ENCODE peak calls at places on chromosomes 3 and 15, in seven cellular contexts. One of them, this sample, is unnamed.

GRCh38 chr3:109137766-109138165 is 1.2 kb downstream of the C3orf85 start:
- DNase-seq in HCT116: no peak
- DNase-seq in GM23248: no peak
- DNase-seq in trophoblast cell: no peak
- DNase-seq in hepatocyte: no peak
- DNase-seq in mesenchymal stem cell: no peak
- DNase-seq in H1: no peak
- DNase-seq in this sample: no peak

GRCh38 chr3:186722457-186722856 is 5.3 kb downstream of the KNG1 start:
- DNase-seq in mesenchymal stem cell: peak; percentile 6
- DNase-seq in trophoblast cell: no peak
- DNase-seq in H1: peak; percentile 17
- DNase-seq in GM23248: peak; percentile 14
- DNase-seq in HCT116: peak; percentile 18
- DNase-seq in hepatocyte: no peak
- DNase-seq in this sample: no peak

GRCh38 chr3:160134454-160134853 is 90.8 kb upstream of the C3orf80 start:
- DNase-seq in GM23248: no peak
- DNase-seq in hepatocyte: no peak
- DNase-seq in trophoblast cell: peak; percentile 39
- DNase-seq in HCT116: peak; percentile 74
- DNase-seq in H1: no peak
- DNase-seq in mesenchymal stem cell: no peak
- DNase-seq in this sample: no peak

GRCh38 chr3:102177075-102177755 is 257.6 kb upstream of the ZPLD1 start:
- DNase-seq in GM23248: no peak
- DNase-seq in HCT116: no peak
- DNase-seq in trophoblast cell: peak; percentile 38
- DNase-seq in hepatocyte: no peak
- DNase-seq in mesenchymal stem cell: no peak
- DNase-seq in H1: no peak
- DNase-seq in this sample: peak; percentile 57

GRCh38 chr3:96831175-96831574 is 16.8 kb downstream of the EPHA6 start:
- DNase-seq in HCT116: no peak
- DNase-seq in hepatocyte: no peak
- DNase-seq in trophoblast cell: no peak
- DNase-seq in H1: no peak
- DNase-seq in GM23248: no peak
- DNase-seq in mesenchymal stem cell: no peak
- DNase-seq in this sample: no peak

GRCh38 chr3:59771760-59772159 is 721.9 kb upstream of the CFAP20DC start:
- DNase-seq in HCT116: no peak
- DNase-seq in H1: no peak
- DNase-seq in hepatocyte: peak; percentile 67
- DNase-seq in trophoblast cell: peak; percentile 91
- DNase-seq in GM23248: peak; percentile 91
- DNase-seq in mesenchymal stem cell: peak; percentile 81
- DNase-seq in this sample: peak; percentile 91

GRCh38 chr3:44680921-44681455 is 31.5 kb upstream of the ZNF502 start:
- DNase-seq in trophoblast cell: peak; percentile 72
- DNase-seq in H1: no peak
- DNase-seq in GM23248: peak; percentile 27
- DNase-seq in mesenchymal stem cell: no peak
- DNase-seq in HCT116: no peak
- DNase-seq in hepatocyte: no peak
- DNase-seq in this sample: no peak

GRCh38 chr3:151156618-151157216 is 46.3 kb downstream of the GPR171 start:
- DNase-seq in GM23248: peak; percentile 67
- DNase-seq in trophoblast cell: peak; percentile 79
- DNase-seq in H1: no peak
- DNase-seq in mesenchymal stem cell: peak; percentile 64
- DNase-seq in hepatocyte: peak; percentile 77
- DNase-seq in HCT116: peak; percentile 71
- DNase-seq in this sample: peak; percentile 47

GRCh38 chr15:65902373-65902772 is 33.1 kb downstream of the RAB11A start:
- DNase-seq in trophoblast cell: peak; percentile 95
- DNase-seq in HCT116: peak; percentile 65
- DNase-seq in GM23248: no peak
- DNase-seq in hepatocyte: peak; percentile 75
- DNase-seq in H1: peak; percentile 13
- DNase-seq in mesenchymal stem cell: peak; percentile 12
- DNase-seq in this sample: peak; percentile 92

GRCh38 chr3:33482126-33482525 is 41.9 kb upstream of the UBP1 start:
- DNase-seq in trophoblast cell: peak; percentile 47
- DNase-seq in mesenchymal stem cell: no peak
- DNase-seq in H1: no peak
- DNase-seq in GM23248: peak; percentile 1
- DNase-seq in hepatocyte: no peak
- DNase-seq in HCT116: no peak
- DNase-seq in this sample: no peak

DNA sequence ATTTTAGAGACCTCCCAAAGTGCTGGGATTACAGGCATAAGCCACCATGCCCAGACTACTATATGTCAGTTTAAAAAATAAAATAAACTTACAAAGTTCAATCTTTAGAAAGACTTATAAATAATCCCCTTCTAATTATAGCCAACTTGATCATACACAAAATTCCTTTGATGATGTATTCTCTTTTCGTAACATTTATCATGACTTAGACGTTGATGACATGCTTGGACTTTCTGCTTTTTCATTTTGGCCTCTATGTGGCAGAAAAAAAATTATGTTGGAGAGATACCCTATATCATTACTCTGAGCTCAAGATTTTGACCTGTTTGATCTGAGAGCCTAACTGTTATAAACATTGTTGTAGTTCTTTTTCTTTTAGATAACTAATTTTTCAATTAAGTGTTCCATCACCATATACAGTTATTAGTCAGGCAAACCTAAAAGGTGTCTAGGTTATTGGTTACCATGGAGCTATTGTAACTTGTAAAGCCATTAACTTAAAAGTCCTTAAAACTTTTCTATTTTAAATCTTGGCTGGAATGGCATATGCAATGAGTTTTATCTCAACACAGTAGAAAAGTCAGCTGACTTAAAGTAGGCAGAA is 40.9 kb upstream of the UBP1 start:
- DNase-seq in H1: no peak
- DNase-seq in GM23248: no peak
- DNase-seq in hepatocyte: no peak
- DNase-seq in mesenchymal stem cell: no peak
- DNase-seq in trophoblast cell: no peak
- DNase-seq in HCT116: no peak
- DNase-seq in this sample: no peak
- H3K4me2 ChIP-seq in H1: no peak overlapping the region
- H3K4me2 ChIP-seq in GM23248: no peak overlapping the region
- H3K4me2 ChIP-seq in hepatocyte: no peak overlapping the region
- H3K4me2 ChIP-seq in mesenchymal stem cell: no peak overlapping the region
- H3K4me2 ChIP-seq in trophoblast cell: no peak overlapping the region
- H3K4me2 ChIP-seq in HCT116: no peak overlapping the region
- H3K4me2 ChIP-seq in this sample: no peak overlapping the region

GRCh38 chr15:31326729-31327673 is at the start of gene KLF13:
- DNase-seq in H1: no peak
- DNase-seq in HCT116: no peak
- DNase-seq in GM23248: peak; percentile 90
- DNase-seq in trophoblast cell: peak; percentile 76
- DNase-seq in mesenchymal stem cell: peak; percentile 72
- DNase-seq in hepatocyte: peak; percentile 88
- DNase-seq in this sample: peak; percentile 73

GRCh38 chr15:31328999-31329639 is 2.5 kb downstream of the KLF13 start:
- DNase-seq in GM23248: peak; percentile 30
- DNase-seq in mesenchymal stem cell: no peak
- DNase-seq in HCT116: no peak
- DNase-seq in H1: no peak
- DNase-seq in trophoblast cell: peak; percentile 25
- DNase-seq in hepatocyte: peak; percentile 66
- DNase-seq in this sample: peak; percentile 39

GRCh38 chr15:31325976-31326728 is 483 bp upstream of the KLF13 start:
- DNase-seq in HCT116: peak; percentile 91
- DNase-seq in mesenchymal stem cell: peak; percentile 97
- DNase-seq in trophoblast cell: peak; percentile 99
- DNase-seq in H1: peak; percentile 90
- DNase-seq in GM23248: peak; percentile 98
- DNase-seq in hepatocyte: peak; percentile 99
- DNase-seq in this sample: peak; percentile 98

GRCh38 chr15:31328425-31328998 is 1.9 kb downstream of the KLF13 start:
- DNase-seq in mesenchymal stem cell: peak; percentile 57
- DNase-seq in trophoblast cell: peak; percentile 52
- DNase-seq in HCT116: no peak
- DNase-seq in hepatocyte: no peak
- DNase-seq in H1: no peak
- DNase-seq in GM23248: peak; percentile 89
- DNase-seq in this sample: peak; percentile 49

GRCh38 chr15:31327674-31328424 is 1.2 kb downstream of the KLF13 start:
- DNase-seq in GM23248: peak; percentile 77
- DNase-seq in hepatocyte: peak; percentile 89
- DNase-seq in trophoblast cell: peak; percentile 84
- DNase-seq in mesenchymal stem cell: peak; percentile 52
- DNase-seq in HCT116: no peak
- DNase-seq in H1: no peak
- DNase-seq in this sample: peak; percentile 28
- H3K4me1 ChIP-seq in GM23248: peaks cover 5% of the 10 kb centered on the region
- H3K4me1 ChIP-seq in hepatocyte: peaks cover 24% of the 10 kb centered on the region
- H3K4me1 ChIP-seq in trophoblast cell: peaks cover 22% of the 10 kb centered on the region
- H3K4me1 ChIP-seq in mesenchymal stem cell: peaks cover 20% of the 10 kb centered on the region
- H3K4me1 ChIP-seq in HCT116: peaks cover 11% of the 10 kb centered on the region
- H3K4me1 ChIP-seq in H1: peaks cover 4% of the 10 kb centered on the region
- H3K4me1 ChIP-seq in this sample: peaks cover 14% of the 10 kb centered on the region

GRCh38 chr15:67199881-67200763 is 54.3 kb downstream of the AAGAB start:
- DNase-seq in GM23248: peak; percentile 82
- DNase-seq in HCT116: no peak
- DNase-seq in trophoblast cell: peak; percentile 42
- DNase-seq in mesenchymal stem cell: peak; percentile 63
- DNase-seq in H1: no peak
- DNase-seq in hepatocyte: no peak
- DNase-seq in this sample: no peak
- H3K4me2 ChIP-seq in GM23248: peak overlapping the region; percentile 27
- H3K4me2 ChIP-seq in HCT116: no peak overlapping the region
- H3K4me2 ChIP-seq in trophoblast cell: no peak overlapping the region
- H3K4me2 ChIP-seq in mesenchymal stem cell: no peak overlapping the region
- H3K4me2 ChIP-seq in H1: no peak overlapping the region
- H3K4me2 ChIP-seq in hepatocyte: no peak overlapping the region
- H3K4me2 ChIP-seq in this sample: no peak overlapping the region

DNA sequence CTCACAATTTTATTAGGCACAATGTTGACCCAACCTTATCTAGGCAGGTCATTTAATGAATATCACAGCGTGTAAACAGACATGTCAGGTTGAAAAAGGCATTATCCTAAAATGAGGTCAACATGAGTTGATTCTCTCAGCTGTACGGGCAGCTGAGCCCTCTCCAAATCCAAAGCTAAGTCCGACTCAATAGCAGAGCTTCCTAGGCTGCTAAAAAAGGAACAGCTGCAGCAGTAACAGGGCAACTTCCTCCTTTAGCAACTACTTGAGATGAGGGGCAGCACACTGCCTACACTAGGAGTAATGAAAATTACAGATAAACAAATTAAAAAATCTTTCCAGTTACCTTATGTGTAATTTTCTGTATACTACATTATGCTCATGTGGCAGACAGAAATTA is 189.3 kb downstream of the CADM2 start:
- DNase-seq in trophoblast cell: no peak
- DNase-seq in hepatocyte: no peak
- DNase-seq in mesenchymal stem cell: no peak
- DNase-seq in GM23248: no peak
- DNase-seq in HCT116: no peak
- DNase-seq in H1: no peak
- DNase-seq in this sample: no peak
- H3K4me1 ChIP-seq in trophoblast cell: no peaks in the 10 kb centered on the region
- H3K4me1 ChIP-seq in hepatocyte: no peaks in the 10 kb centered on the region
- H3K4me1 ChIP-seq in mesenchymal stem cell: no peaks in the 10 kb centered on the region
- H3K4me1 ChIP-seq in GM23248: no peaks in the 10 kb centered on the region
- H3K4me1 ChIP-seq in HCT116: no peaks in the 10 kb centered on the region
- H3K4me1 ChIP-seq in H1: no peaks in the 10 kb centered on the region
- H3K4me1 ChIP-seq in this sample: no peaks in the 10 kb centered on the region

GRCh38 chr15:34837246-34838016 is 42.1 kb upstream of the ACTC1 start:
- DNase-seq in H1: no peak
- DNase-seq in hepatocyte: peak; percentile 41
- DNase-seq in trophoblast cell: peak; percentile 73
- DNase-seq in GM23248: peak; percentile 90
- DNase-seq in mesenchymal stem cell: peak; percentile 23
- DNase-seq in HCT116: no peak
- DNase-seq in this sample: peak; percentile 87
- H3K4me2 ChIP-seq in H1: no peak overlapping the region
- H3K4me2 ChIP-seq in hepatocyte: no peak overlapping the region
- H3K4me2 ChIP-seq in trophoblast cell: no peak overlapping the region
- H3K4me2 ChIP-seq in GM23248: peak overlapping the region; percentile 27
- H3K4me2 ChIP-seq in mesenchymal stem cell: no peak overlapping the region
- H3K4me2 ChIP-seq in HCT116: no peak overlapping the region
- H3K4me2 ChIP-seq in this sample: peak overlapping the region; percentile 6

GRCh38 chr15:54576303-54576935 is 598.2 kb downstream of the UNC13C start:
- DNase-seq in mesenchymal stem cell: no peak
- DNase-seq in hepatocyte: no peak
- DNase-seq in H1: no peak
- DNase-seq in HCT116: no peak
- DNase-seq in GM23248: no peak
- DNase-seq in trophoblast cell: no peak
- DNase-seq in this sample: no peak
- H3K4me1 ChIP-seq in mesenchymal stem cell: no peaks in the 10 kb centered on the region
- H3K4me1 ChIP-seq in hepatocyte: no peaks in the 10 kb centered on the region
- H3K4me1 ChIP-seq in H1: no peaks in the 10 kb centered on the region
- H3K4me1 ChIP-seq in HCT116: no peaks in the 10 kb centered on the region
- H3K4me1 ChIP-seq in GM23248: no peaks in the 10 kb centered on the region
- H3K4me1 ChIP-seq in trophoblast cell: no peaks in the 10 kb centered on the region
- H3K4me1 ChIP-seq in this sample: no peaks in the 10 kb centered on the region